ENCODE peak calls at places on chromosome 14, in eight cellular contexts. F is Calu3; L is OCI-M1; V is stimulated activated CD4-positive, alpha-beta T cell treated with anti-CD3 and anti-CD28 coated beads, TNF-alpha, amount 100 ng/mL, for 1 hour; H is fibroblast of villous mesenchyme; C is B cell; N is GM12878; S is KBM-7. Q is an unnamed sample.

GRCh38 chr14:80781968-80782367 is 159.6 kb downstream of the CEP128 start:
- DNase-seq in F (no peak), L (no peak), V (no peak), H (no peak), C (no peak), N (no peak), S (no peak), Q (no peak)

GRCh38 chr14:23182372-23183014 is 967 bp downstream of the SLC7A8 start:
- DNase-seq in F (peak; percentile 29), L (no peak), V (no peak), H (no peak), C (peak; percentile 59), N (no peak), S (no peak), Q (no peak)

GRCh38 chr14:103311171-103311997 is 22.7 kb upstream of the EIF5 start:
- DNase-seq in F (no peak), L (no peak), V (no peak), H (no peak), C (no peak), N (no peak), S (no peak), Q (no peak)

GRCh38 chr14:68624541-68625220 is 168.2 kb downstream of the ZFP36L1 start:
- DNase-seq in F (no peak), L (no peak), V (no peak), H (no peak), C (no peak), N (no peak), S (no peak), Q (no peak)

GRCh38 chr14:33348510-33348909 is 409.8 kb downstream of the NPAS3 start:
- DNase-seq in F (no peak), L (no peak), V (no peak), H (no peak), C (no peak), N (no peak), S (no peak), Q (no peak)

GRCh38 chr14:74333909-74334308 is 14.4 kb upstream of the VRTN start:
- DNase-seq in F (no peak), L (no peak), V (no peak), H (peak; percentile 73), C (no peak), N (no peak), S (no peak), Q (no peak)

GRCh38 chr14:70821916-70822705 is 12.8 kb upstream of the MAP3K9 start:
- DNase-seq in F (peak; percentile 36), L (no peak), V (peak; percentile 39), H (peak; percentile 34), C (peak; percentile 56), N (no peak), S (peak; percentile 29), Q (no peak)

GRCh38 chr14:51454351-51454750 is 197.4 kb upstream of the FRMD6 start:
- DNase-seq in F (no peak), L (no peak), V (no peak), H (no peak), C (no peak), N (no peak), S (no peak), Q (no peak)

GRCh38 chr14:101122855-101123129 is 219.3 kb upstream of the RTL1 start:
- DNase-seq in F (no peak), L (no peak), V (no peak), H (no peak), C (no peak), N (no peak), S (no peak), Q (no peak)

GRCh38 chr14:99035712-99036593 is 236.0 kb downstream of the BCL11B start:
- DNase-seq in F (peak; percentile 82), L (no peak), V (no peak), H (peak; percentile 55), C (no peak), N (no peak), S (no peak), Q (no peak)

GRCh38 chr14:24052656-24053547 is 1.1 kb downstream of the CARMIL3 start:
- DNase-seq in F (no peak), L (no peak), V (peak; percentile 24), H (no peak), C (no peak), N (no peak), S (no peak), Q (no peak)

GRCh38 chr14:72476657-72477499 is 417.0 kb downstream of the DPF3 start:
- DNase-seq in F (peak; percentile 33), L (peak; percentile 20), V (peak; percentile 12), H (peak; percentile 74), C (peak; percentile 19), N (peak; percentile 100), S (peak; percentile 88), Q (no peak)

GRCh38 chr14:103370087-103370486 is 15.1 kb upstream of the MARK3 start:
- DNase-seq in F (no peak), L (no peak), V (no peak), H (no peak), C (no peak), N (no peak), S (no peak), Q (no peak)

GRCh38 chr14:22489247-22489551 is 99.8 kb downstream of the DAD1 start:
- DNase-seq in F (no peak), L (no peak), V (no peak), H (no peak), C (no peak), N (no peak), S (no peak), Q (no peak)

GRCh38 chr14:25009891-25010290 is 40.1 kb downstream of the STXBP6 start:
- DNase-seq in F (no peak), L (no peak), V (no peak), H (peak; percentile 71), C (no peak), N (no peak), S (no peak), Q (peak; percentile 66)

GRCh38 chr14:73235531-73236155 is 1.7 kb upstream of the PAPLN start:
- DNase-seq in F (no peak), L (no peak), V (no peak), H (peak; percentile 58), C (no peak), N (no peak), S (no peak), Q (no peak)

GRCh38 chr14:101102875-101103274 is 199.4 kb upstream of the RTL1 start:
- DNase-seq in F (no peak), L (no peak), V (no peak), H (no peak), C (no peak), N (no peak), S (no peak), Q (no peak)

GRCh38 chr14:93727917-93728650 is 60.2 kb downstream of the PRIMA1 start:
- DNase-seq in F (no peak), L (no peak), V (no peak), H (no peak), C (no peak), N (no peak), S (no peak), Q (no peak)

GRCh38 chr14:23926543-23926942 is 27.0 kb upstream of the DHRS4 start:
- DNase-seq in F (no peak), L (no peak), V (no peak), H (no peak), C (no peak), N (no peak), S (no peak), Q (no peak)

GRCh38 chr14:103121161-103121845 is 2.0 kb upstream of the TNFAIP2 start:
- DNase-seq in F (no peak), L (no peak), V (no peak), H (peak; percentile 59), C (no peak), N (no peak), S (peak; percentile 54), Q (no peak)

GRCh38 chr14:103739466-103739792 is 23.8 kb downstream of the ZFYVE21 start:
- DNase-seq in F (no peak), L (no peak), V (no peak), H (no peak), C (no peak), N (no peak), S (no peak), Q (no peak)

GRCh38 chr14:76352639-76353281 is 23.2 kb upstream of the ESRRB start:
- DNase-seq in F (peak; percentile 76), L (peak; percentile 43), V (peak; percentile 49), H (peak; percentile 40), C (peak; percentile 66), N (peak; percentile 4), S (peak; percentile 65), Q (peak; percentile 36)

GRCh38 chr14:75053396-75054289 is 2.4 kb upstream of the MLH3 start:
- DNase-seq in F (no peak), L (no peak), V (no peak), H (peak; percentile 84), C (no peak), N (no peak), S (no peak), Q (no peak)

GRCh38 chr14:32254952-32255679 is 52.0 kb upstream of the RNU6-8 start:
- DNase-seq in F (peak; percentile 66), L (peak; percentile 70), V (peak; percentile 7), H (peak; percentile 75), C (peak; percentile 69), N (no peak), S (peak; percentile 76), Q (peak; percentile 71)

GRCh38 chr14:103087343-103087835 is 3.4 kb downstream of the LBHD2 start:
- DNase-seq in F (no peak), L (no peak), V (no peak), H (no peak), C (no peak), N (no peak), S (peak; percentile 11), Q (no peak)

GRCh38 chr14:60722836-60723217 is 1.3 kb downstream of the SIX4 start:
- DNase-seq in F (peak; percentile 46), L (peak; percentile 55), V (no peak), H (no peak), C (no peak), N (no peak), S (no peak), Q (no peak)

GRCh38 chr14:53715390-53715730 is 241.3 kb downstream of the BMP4 start:
- DNase-seq in F (peak; percentile 21), L (no peak), V (no peak), H (peak; percentile 49), C (no peak), N (no peak), S (no peak), Q (no peak)

GRCh38 chr14:95119336-95119735 is 38.0 kb downstream of the DICER1 start:
- DNase-seq in F (no peak), L (no peak), V (no peak), H (no peak), C (no peak), N (no peak), S (no peak), Q (no peak)

Q was measured in NCI-H460.